ENCODE peak calls at places on chromosomes 5 and 9, in nine cellular contexts. E, K, O, W, D, U, T, M and G are unnamed samples.

GRCh38 chr9:69253057-69253456 is 72.0 kb upstream of the ENTREP1 start:
- DNase-seq in E (no peak), K (no peak), O (no peak), W (no peak), D (no peak), U (no peak), T (no peak), M (peak; percentile 65), G (no peak)

GRCh38 chr9:77708416-77708815 is 60.3 kb upstream of the GNA14 start:
- DNase-seq in E (no peak), K (no peak), O (no peak), W (no peak), D (no peak), U (no peak), T (peak; percentile 87), M (no peak), G (no peak)

GRCh38 chr9:110156902-110157301 is 51.1 kb downstream of the C9orf152 start:
- DNase-seq in E (no peak), K (no peak), O (no peak), W (no peak), D (no peak), U (no peak), T (peak; percentile 66), M (no peak), G (peak; percentile 3)

GRCh38 chr5:159458217-159458711 is 128.0 kb upstream of the IL12B start:
- DNase-seq in E (no peak), K (no peak), O (no peak), W (no peak), D (no peak), U (no peak), T (no peak), M (no peak), G (no peak)

GRCh38 chr9:126587187-126588185 is 26.2 kb upstream of the LMX1B start:
- DNase-seq in E (no peak), K (peak; percentile 68), O (no peak), W (no peak), D (no peak), U (no peak), T (peak; percentile 45), M (no peak), G (no peak)

GRCh38 chr9:112890106-112891081 is at the start of gene SLC46A2:
- DNase-seq in E (peak; percentile 75), K (no peak), O (no peak), W (no peak), D (peak; percentile 27), U (peak; percentile 73), T (no peak), M (no peak), G (no peak)

GRCh38 chr5:18745988-18746615 is 1111.8 kb downstream of the TAF11L14 start:
- DNase-seq in E (peak; percentile 72), K (no peak), O (no peak), W (peak; percentile 26), D (no peak), U (peak; percentile 11), T (no peak), M (no peak), G (peak; percentile 36)

GRCh38 chr5:15499528-15500325 is at the start of gene FBXL7:
- DNase-seq in E (peak; percentile 85), K (peak; percentile 67), O (peak; percentile 90), W (peak; percentile 47), D (peak; percentile 81), U (peak; percentile 90), T (peak; percentile 80), M (peak; percentile 78), G (no peak)

GRCh38 chr5:68771747-68772146 is 322.1 kb upstream of the SLC30A5 start:
- DNase-seq in E (no peak), K (no peak), O (no peak), W (no peak), D (no peak), U (peak; percentile 30), T (no peak), M (no peak), G (no peak)

GRCh38 chr5:90446961-90447360 is 27.6 kb downstream of the MBLAC2 start:
- DNase-seq in E (no peak), K (no peak), O (no peak), W (no peak), D (no peak), U (no peak), T (peak; percentile 27), M (no peak), G (no peak)

GRCh38 chr5:36494756-36495637 is 111.4 kb upstream of the SLC1A3 start:
- DNase-seq in E (no peak), K (no peak), O (no peak), W (no peak), D (no peak), U (no peak), T (peak; percentile 92), M (peak; percentile 65), G (no peak)

GRCh38 chr9:130309689-130310455 is 44.3 kb downstream of the HMCN2 start:
- DNase-seq in E (no peak), K (no peak), O (no peak), W (no peak), D (no peak), U (no peak), T (no peak), M (no peak), G (no peak)

GRCh38 chr9:129242971-129243561 is 65.0 kb upstream of the IER5L start:
- DNase-seq in E (peak; percentile 59), K (no peak), O (peak; percentile 89), W (no peak), D (peak; percentile 77), U (no peak), T (peak; percentile 43), M (no peak), G (no peak)

DNA sequence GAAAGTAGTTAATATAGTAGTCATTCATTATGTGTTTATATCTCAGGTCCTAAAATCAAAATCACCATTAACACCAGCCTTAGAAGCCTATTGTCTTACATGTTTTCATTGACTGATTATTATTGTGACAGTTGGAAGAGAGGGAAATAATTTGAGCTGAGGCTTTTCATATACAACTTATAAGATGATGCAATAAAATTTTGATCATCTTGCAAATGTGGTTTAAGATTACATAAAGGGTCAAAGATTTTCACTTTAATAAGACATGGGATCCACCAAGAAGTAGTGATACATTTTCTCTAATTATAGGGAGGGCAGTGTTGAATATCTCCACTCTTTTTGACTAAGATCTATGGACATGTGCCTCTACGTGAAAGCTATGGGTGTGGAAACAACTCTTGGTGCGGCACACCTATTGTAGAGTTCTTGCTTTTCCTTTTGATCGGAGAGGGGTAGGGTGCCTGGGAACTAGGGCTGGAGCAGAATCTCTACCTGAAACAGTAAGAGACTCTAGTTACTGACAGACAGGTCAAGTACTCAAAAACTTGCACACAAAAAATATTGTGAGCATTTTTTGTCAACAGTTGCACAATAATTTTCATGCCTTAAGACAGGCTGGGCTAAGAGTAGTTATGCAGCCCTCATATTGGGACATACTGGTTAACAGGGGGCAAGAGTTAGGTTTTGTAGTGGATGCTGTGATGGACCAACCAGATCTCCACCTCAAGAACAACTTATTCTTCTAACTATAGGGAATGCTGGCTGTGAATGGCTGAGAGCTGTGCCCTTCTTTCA is 139.3 kb upstream of the FST start:
- DNase-seq in E (no peak), K (no peak), O (no peak), W (no peak), D (no peak), U (no peak), T (no peak), M (no peak), G (no peak)
- H3K4me1 ChIP-seq in E (no peaks in the 10 kb centered on the region), K (no peaks in the 10 kb centered on the region), O (peaks cover 5% of the 10 kb centered on the region), W (no peaks in the 10 kb centered on the region), D (no peaks in the 10 kb centered on the region), U (peaks cover 11% of the 10 kb centered on the region), T (peaks cover 14% of the 10 kb centered on the region), M (no peaks in the 10 kb centered on the region), G (no peaks in the 10 kb centered on the region)

DNA sequence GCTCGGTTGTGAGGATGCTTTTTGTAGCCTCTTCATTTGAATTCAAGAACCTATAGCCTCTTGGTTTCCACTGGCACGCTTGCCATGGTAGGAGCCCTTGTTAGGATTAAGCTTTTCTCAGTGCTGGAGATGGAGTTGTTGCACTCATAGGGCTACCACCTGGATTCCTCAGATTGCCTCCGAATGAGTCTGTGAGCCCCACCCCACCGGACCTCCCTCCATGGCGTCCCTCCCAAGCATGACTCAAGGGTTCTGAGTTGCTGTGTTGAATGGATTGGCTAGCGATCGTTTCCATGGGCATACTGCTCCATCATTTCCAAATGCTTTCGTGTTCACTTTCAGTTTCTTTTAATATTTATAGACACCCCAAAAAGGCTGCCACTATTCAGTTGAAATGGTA is 69.9 kb downstream of the DAPK1 start:
- DNase-seq in E (no peak), K (no peak), O (no peak), W (no peak), D (no peak), U (no peak), T (peak; percentile 87), M (no peak), G (no peak)
- H3K4me3 ChIP-seq in E (no peak overlapping the region), K (no peak overlapping the region), O (peak overlapping the region; percentile 20), W (no peak overlapping the region), D (no peak overlapping the region), U (no peak overlapping the region), T (peak overlapping the region; percentile 9), M (no peak overlapping the region), G (no peak overlapping the region)

GRCh38 chr5:53027913-53028312 is 38.8 kb downstream of the ITGA2 start:
- DNase-seq in E (no peak), K (no peak), O (peak; percentile 73), W (no peak), D (peak; percentile 19), U (no peak), T (peak; percentile 84), M (peak; percentile 47), G (no peak)

GRCh38 chr5:53022889-53023511 is 33.8 kb downstream of the ITGA2 start:
- DNase-seq in E (no peak), K (no peak), O (no peak), W (no peak), D (no peak), U (no peak), T (no peak), M (no peak), G (no peak)

GRCh38 chr5:53024535-53024934 is 35.4 kb downstream of the ITGA2 start:
- DNase-seq in E (no peak), K (no peak), O (no peak), W (no peak), D (no peak), U (no peak), T (no peak), M (no peak), G (no peak)

GRCh38 chr5:53023969-53024368 is 34.8 kb downstream of the ITGA2 start:
- DNase-seq in E (no peak), K (no peak), O (no peak), W (no peak), D (no peak), U (no peak), T (peak; percentile 78), M (no peak), G (no peak)

DNA sequence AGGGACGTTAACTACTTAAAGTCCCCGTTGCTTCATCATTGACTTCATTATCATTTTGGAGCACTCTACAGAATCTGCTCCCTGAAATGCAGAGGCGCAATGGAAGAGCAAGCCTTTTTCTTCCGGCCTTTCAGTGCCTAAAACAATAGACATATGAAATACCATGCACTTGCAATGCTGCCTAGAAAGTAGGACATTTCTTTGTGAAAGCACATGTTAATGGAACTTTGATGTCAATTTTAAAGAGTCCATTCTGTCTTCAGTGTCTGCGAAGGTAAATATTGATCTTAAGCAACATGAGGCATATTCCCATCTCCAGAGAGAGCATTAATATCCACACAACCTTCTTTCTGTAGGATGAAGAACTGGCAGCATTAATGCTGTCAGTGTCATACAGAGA is 36.4 kb downstream of the ITGA2 start:
- DNase-seq in E (no peak), K (no peak), O (no peak), W (no peak), D (no peak), U (no peak), T (no peak), M (no peak), G (no peak)
- H3K4me1 ChIP-seq in E (peaks cover 19% of the 10 kb centered on the region), K (no peaks in the 10 kb centered on the region), O (peaks cover 11% of the 10 kb centered on the region), W (peaks cover 8% of the 10 kb centered on the region), D (no peaks in the 10 kb centered on the region), U (peaks cover 86% of the 10 kb centered on the region), T (peaks cover 22% of the 10 kb centered on the region), M (peaks cover under 1% of the 10 kb centered on the region), G (no peaks in the 10 kb centered on the region)

GRCh38 chr5:124824637-124825158 is 78.3 kb upstream of the ZNF608 start:
- DNase-seq in E (no peak), K (no peak), O (no peak), W (no peak), D (no peak), U (peak; percentile 46), T (peak; percentile 89), M (no peak), G (no peak)
- H3K4me3 ChIP-seq in E (no peak overlapping the region), K (no peak overlapping the region), O (no peak overlapping the region), W (no peak overlapping the region), D (no peak overlapping the region), U (no peak overlapping the region), T (no peak overlapping the region), M (no peak overlapping the region), G (no peak overlapping the region)